ENCODE peak calls at places on chromosome 13, in four cellular contexts. One of them, this sample, is unnamed.

GRCh38 chr13:22505489-22505888 is 675.3 kb upstream of the SGCG start:
- DNase-seq in H9: no peak
- DNase-seq in mesendoderm: no peak
- DNase-seq in IMR-90: no peak
- DNase-seq in this sample: no peak

GRCh38 chr13:102651892-102652291 is 43.0 kb downstream of the METTL21C start:
- DNase-seq in H9: no peak
- DNase-seq in mesendoderm: no peak
- DNase-seq in IMR-90: peak; percentile 52
- DNase-seq in this sample: no peak

GRCh38 chr13:48542581-48543341 is 9.9 kb upstream of the RCBTB2 start:
- DNase-seq in H9: peak; percentile 52
- DNase-seq in mesendoderm: peak; percentile 63
- DNase-seq in IMR-90: peak; percentile 16
- DNase-seq in this sample: no peak

GRCh38 chr13:83798731-83799130 is 83.5 kb downstream of the SLITRK1 start:
- DNase-seq in H9: no peak
- DNase-seq in mesendoderm: no peak
- DNase-seq in IMR-90: peak; percentile 37
- DNase-seq in this sample: no peak

GRCh38 chr13:42400188-42400833 is 128.4 kb downstream of the AKAP11 start:
- DNase-seq in H9: no peak
- DNase-seq in mesendoderm: no peak
- DNase-seq in IMR-90: no peak
- DNase-seq in this sample: no peak

GRCh38 chr13:100634686-100635085 is 39.9 kb downstream of the TMTC4 start:
- DNase-seq in H9: no peak
- DNase-seq in mesendoderm: no peak
- DNase-seq in IMR-90: no peak
- DNase-seq in this sample: no peak

GRCh38 chr13:80048802-80049201 is 292.1 kb downstream of the SPRY2 start:
- DNase-seq in H9: peak; percentile 30
- DNase-seq in mesendoderm: peak; percentile 65
- DNase-seq in IMR-90: peak; percentile 98
- DNase-seq in this sample: peak; percentile 9

GRCh38 chr13:41456768-41457588 is at the start of gene RGCC:
- DNase-seq in H9: peak; percentile 75
- DNase-seq in mesendoderm: peak; percentile 72
- DNase-seq in IMR-90: peak; percentile 49
- DNase-seq in this sample: peak; percentile 81

GRCh38 chr13:52454459-52454824 is 836 bp upstream of the CKAP2 start:
- DNase-seq in H9: peak; percentile 27
- DNase-seq in mesendoderm: peak; percentile 3
- DNase-seq in IMR-90: peak; percentile 8
- DNase-seq in this sample: no peak

GRCh38 chr13:95921485-95921884 is 131.7 kb downstream of the UGGT2 start:
- DNase-seq in H9: no peak
- DNase-seq in mesendoderm: no peak
- DNase-seq in IMR-90: peak; percentile 14
- DNase-seq in this sample: no peak

GRCh38 chr13:37602743-37603381 is 4.3 kb upstream of the POSTN start:
- DNase-seq in H9: no peak
- DNase-seq in mesendoderm: no peak
- DNase-seq in IMR-90: peak; percentile 47
- DNase-seq in this sample: no peak

GRCh38 chr13:80131204-80131603 is 209.7 kb downstream of the SPRY2 start:
- DNase-seq in H9: peak; percentile 38
- DNase-seq in mesendoderm: peak; percentile 46
- DNase-seq in IMR-90: peak; percentile 46
- DNase-seq in this sample: no peak

GRCh38 chr13:44311011-44311481 is 62.6 kb upstream of the SERP2 start:
- DNase-seq in H9: no peak
- DNase-seq in mesendoderm: no peak
- DNase-seq in IMR-90: peak; percentile 52
- DNase-seq in this sample: no peak

GRCh38 chr13:35191883-35192282 is 249.8 kb downstream of the NBEA start:
- DNase-seq in H9: no peak
- DNase-seq in mesendoderm: no peak
- DNase-seq in IMR-90: no peak
- DNase-seq in this sample: no peak

GRCh38 chr13:49926019-49926418 is 10.1 kb downstream of the SPRYD7 start:
- DNase-seq in H9: no peak
- DNase-seq in mesendoderm: no peak
- DNase-seq in IMR-90: no peak
- DNase-seq in this sample: no peak

GRCh38 chr13:102197193-102197592 is 204.7 kb downstream of the FGF14 start:
- DNase-seq in H9: peak; percentile 45
- DNase-seq in mesendoderm: peak; percentile 72
- DNase-seq in IMR-90: peak; percentile 8
- DNase-seq in this sample: peak; percentile 19

GRCh38 chr13:24495151-24495729 is 17.3 kb downstream of the PARP4 start:
- DNase-seq in H9: no peak
- DNase-seq in mesendoderm: no peak
- DNase-seq in IMR-90: no peak
- DNase-seq in this sample: no peak

GRCh38 chr13:73870970-73871935 is 263.0 kb downstream of the KLF12 start:
- DNase-seq in H9: peak; percentile 56
- DNase-seq in mesendoderm: peak; percentile 75
- DNase-seq in IMR-90: peak; percentile 96
- DNase-seq in this sample: no peak

GRCh38 chr13:49400755-49401659 is 42.9 kb downstream of the CAB39L start:
- DNase-seq in H9: no peak
- DNase-seq in mesendoderm: peak; percentile 59
- DNase-seq in IMR-90: peak; percentile 87
- DNase-seq in this sample: no peak

GRCh38 chr13:58712191-58712590 is 1080.6 kb downstream of the PCDH17 start:
- DNase-seq in H9: peak; percentile 84
- DNase-seq in mesendoderm: peak; percentile 89
- DNase-seq in IMR-90: no peak
- DNase-seq in this sample: peak; percentile 68

GRCh38 chr13:111241862-111242261 is 78.6 kb upstream of the TEX29 start:
- DNase-seq in H9: no peak
- DNase-seq in mesendoderm: no peak
- DNase-seq in IMR-90: no peak
- DNase-seq in this sample: no peak

GRCh38 chr13:42600943-42601342 is 27.0 kb downstream of the TNFSF11 start:
- DNase-seq in H9: no peak
- DNase-seq in mesendoderm: no peak
- DNase-seq in IMR-90: no peak
- DNase-seq in this sample: no peak

GRCh38 chr13:28059214-28059613 is 41.2 kb downstream of the FLT3 start:
- DNase-seq in H9: peak; percentile 59
- DNase-seq in mesendoderm: peak; percentile 72
- DNase-seq in IMR-90: peak; percentile 15
- DNase-seq in this sample: no peak

GRCh38 chr13:74966814-74967213 is 515.2 kb downstream of the TBC1D4 start:
- DNase-seq in H9: no peak
- DNase-seq in mesendoderm: peak; percentile 47
- DNase-seq in IMR-90: no peak
- DNase-seq in this sample: no peak

GRCh38 chr13:22169473-22169872 is 498.6 kb downstream of the FGF9 start:
- DNase-seq in H9: no peak
- DNase-seq in mesendoderm: peak; percentile 84
- DNase-seq in IMR-90: no peak
- DNase-seq in this sample: no peak

GRCh38 chr13:48626726-48627451 is 26.8 kb upstream of the CYSLTR2 start:
- DNase-seq in H9: no peak
- DNase-seq in mesendoderm: no peak
- DNase-seq in IMR-90: no peak
- DNase-seq in this sample: no peak

GRCh38 chr13:97478247-97478646 is 44.3 kb downstream of the RAP2A start:
- DNase-seq in H9: no peak
- DNase-seq in mesendoderm: peak; percentile 17
- DNase-seq in IMR-90: no peak
- DNase-seq in this sample: no peak

GRCh38 chr13:113485545-113485944 is 5.0 kb downstream of the DCUN1D2 start:
- DNase-seq in H9: no peak
- DNase-seq in mesendoderm: no peak
- DNase-seq in IMR-90: no peak
- DNase-seq in this sample: no peak
- H4K5ac ChIP-seq in H9: no peak overlapping the region
- H4K5ac ChIP-seq in mesendoderm: no peak overlapping the region
- H4K5ac ChIP-seq in IMR-90: no peak overlapping the region
- H4K5ac ChIP-seq in this sample: no peak overlapping the region

GRCh38 chr13:113078895-113079720 is 26.5 kb upstream of the F7 start:
- DNase-seq in H9: no peak
- DNase-seq in mesendoderm: no peak
- DNase-seq in IMR-90: no peak
- DNase-seq in this sample: no peak

GRCh38 chr13:113083022-113083373 is 22.6 kb upstream of the F7 start:
- DNase-seq in H9: no peak
- DNase-seq in mesendoderm: no peak
- DNase-seq in IMR-90: no peak
- DNase-seq in this sample: no peak

GRCh38 chr13:113080361-113080831 is 25.2 kb upstream of the F7 start:
- DNase-seq in H9: no peak
- DNase-seq in mesendoderm: no peak
- DNase-seq in IMR-90: no peak
- DNase-seq in this sample: no peak

GRCh38 chr13:113082198-113083021 is 23.2 kb upstream of the F7 start:
- DNase-seq in H9: no peak
- DNase-seq in mesendoderm: no peak
- DNase-seq in IMR-90: no peak
- DNase-seq in this sample: no peak

DNA sequence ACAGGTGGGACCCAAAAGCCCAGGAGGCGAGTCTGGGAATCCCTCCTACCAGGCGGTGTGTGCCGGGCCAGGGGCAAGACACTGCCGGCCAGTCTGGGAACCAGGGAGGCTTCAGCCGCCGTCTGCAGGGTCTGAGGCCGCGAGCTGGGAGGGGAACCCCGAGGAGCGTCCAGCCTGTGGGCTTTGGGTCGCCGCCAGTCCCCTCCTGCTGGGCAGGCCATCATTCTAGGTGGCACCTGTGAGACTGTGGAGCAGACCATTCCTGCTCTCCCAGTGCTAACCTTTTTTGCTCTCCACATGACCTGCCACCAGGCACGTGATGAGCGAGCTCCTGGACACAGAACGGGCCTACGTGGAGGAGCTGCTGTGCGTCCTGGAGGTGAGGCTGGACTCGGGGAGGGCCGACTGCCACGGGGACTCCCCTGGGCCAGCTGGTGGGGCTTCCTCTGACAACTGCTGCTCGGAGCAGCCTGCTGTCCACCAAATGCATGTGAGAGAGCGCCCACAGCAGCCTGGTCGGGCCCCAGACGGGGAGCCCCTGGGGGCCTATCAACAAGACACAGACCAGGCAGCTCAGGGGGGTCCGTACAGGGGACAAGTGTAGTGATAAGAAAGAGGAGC is 24.6 kb upstream of the F7 start:
- DNase-seq in H9: no peak
- DNase-seq in mesendoderm: no peak
- DNase-seq in IMR-90: no peak
- DNase-seq in this sample: no peak
- H4K5ac ChIP-seq in H9: no peak overlapping the region
- H4K5ac ChIP-seq in mesendoderm: no peak overlapping the region
- H4K5ac ChIP-seq in IMR-90: no peak overlapping the region
- H4K5ac ChIP-seq in this sample: no peak overlapping the region

GRCh38 chr13:110164706-110165105 is 142.3 kb downstream of the COL4A1 start:
- DNase-seq in H9: no peak
- DNase-seq in mesendoderm: no peak
- DNase-seq in IMR-90: no peak
- DNase-seq in this sample: no peak
- H4K5ac ChIP-seq in H9: no peak overlapping the region
- H4K5ac ChIP-seq in mesendoderm: no peak overlapping the region
- H4K5ac ChIP-seq in IMR-90: no peak overlapping the region
- H4K5ac ChIP-seq in this sample: no peak overlapping the region

GRCh38 chr13:94114166-94114565 is 365.3 kb downstream of the DCT start:
- DNase-seq in H9: no peak
- DNase-seq in mesendoderm: no peak
- DNase-seq in IMR-90: no peak
- DNase-seq in this sample: no peak

GRCh38 chr13:94115054-94115453 is 364.4 kb downstream of the DCT start:
- DNase-seq in H9: no peak
- DNase-seq in mesendoderm: no peak
- DNase-seq in IMR-90: no peak
- DNase-seq in this sample: no peak

GRCh38 chr13:94110011-94110410 is 369.5 kb downstream of the DCT start:
- DNase-seq in H9: no peak
- DNase-seq in mesendoderm: no peak
- DNase-seq in IMR-90: peak; percentile 17
- DNase-seq in this sample: no peak

GRCh38 chr13:94112731-94113130 is 366.8 kb downstream of the DCT start:
- DNase-seq in H9: no peak
- DNase-seq in mesendoderm: peak; percentile 21
- DNase-seq in IMR-90: no peak
- DNase-seq in this sample: no peak

DNA sequence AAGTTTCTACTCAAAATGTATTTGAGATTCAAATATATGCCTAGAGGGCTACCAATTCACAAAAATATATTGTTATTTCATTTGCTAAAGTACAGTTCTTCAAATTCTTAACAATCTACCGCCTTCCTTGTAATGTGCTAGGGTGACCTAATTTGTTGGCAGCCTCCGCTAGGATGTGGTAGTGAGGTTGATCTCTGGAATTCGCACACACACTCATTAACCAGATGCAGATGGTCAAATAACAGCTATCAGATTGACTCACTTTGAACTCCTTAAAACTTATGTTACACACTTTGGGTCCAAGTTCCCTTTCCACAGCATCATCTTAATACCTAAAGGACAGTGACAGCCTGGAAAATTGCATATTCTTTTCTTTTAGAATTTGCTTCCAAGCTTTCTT is 367.3 kb downstream of the DCT start:
- DNase-seq in H9: no peak
- DNase-seq in mesendoderm: peak; percentile 52
- DNase-seq in IMR-90: peak; percentile 98
- DNase-seq in this sample: no peak
- H4K5ac ChIP-seq in H9: no peak overlapping the region
- H4K5ac ChIP-seq in mesendoderm: no peak overlapping the region
- H4K5ac ChIP-seq in IMR-90: no peak overlapping the region
- H4K5ac ChIP-seq in this sample: no peak overlapping the region

GRCh38 chr13:67493835-67494234 is 263.7 kb upstream of the PCDH9 start:
- DNase-seq in H9: no peak
- DNase-seq in mesendoderm: no peak
- DNase-seq in IMR-90: no peak
- DNase-seq in this sample: no peak
- H4K5ac ChIP-seq in H9: no peak overlapping the region
- H4K5ac ChIP-seq in mesendoderm: no peak overlapping the region
- H4K5ac ChIP-seq in IMR-90: no peak overlapping the region
- H4K5ac ChIP-seq in this sample: no peak overlapping the region

GRCh38 chr13:108795841-108796240 is 166.4 kb downstream of the MYO16 start:
- DNase-seq in H9: no peak
- DNase-seq in mesendoderm: peak; percentile 3
- DNase-seq in IMR-90: peak; percentile 12
- DNase-seq in this sample: no peak

DNA sequence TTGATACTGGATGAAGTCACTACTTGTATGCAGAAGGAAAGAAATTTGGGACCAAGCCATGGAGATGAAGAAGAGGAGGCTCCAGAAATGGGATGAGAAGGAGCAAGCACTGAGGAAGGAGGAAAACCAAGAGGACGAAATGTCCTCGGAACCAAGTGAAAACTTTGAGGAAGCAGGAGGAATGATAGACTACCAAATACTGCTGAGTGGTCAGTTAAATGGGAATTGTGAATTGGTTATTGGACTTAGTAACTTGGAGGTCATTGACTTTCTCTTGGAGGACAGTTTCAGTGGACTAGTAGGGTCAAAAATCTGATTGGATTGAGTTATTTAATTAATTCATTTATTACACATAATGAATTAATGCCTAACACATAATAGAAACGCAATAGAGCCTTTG is 167.9 kb downstream of the MYO16 start:
- DNase-seq in H9: no peak
- DNase-seq in mesendoderm: no peak
- DNase-seq in IMR-90: no peak
- DNase-seq in this sample: no peak
- H4K5ac ChIP-seq in H9: no peak overlapping the region
- H4K5ac ChIP-seq in mesendoderm: no peak overlapping the region
- H4K5ac ChIP-seq in IMR-90: no peak overlapping the region
- H4K5ac ChIP-seq in this sample: no peak overlapping the region

This sample was measured in H1.